ENCODE peak calls at places on chromosomes 4 and X, in six cellular contexts. W is progenitor cell of endocrine pancreas; V is type B pancreatic cell; N is tibial artery; G is cardiac muscle cell; L is CD8-positive, alpha-beta T cell. A is an unnamed sample.

GRCh38 chr4:125388653-125389052 is 73.9 kb downstream of the FAT4 start:
- DNase-seq in W (no peak), V (no peak), N (no peak), G (no peak), L (no peak), A (no peak)

GRCh38 chr4:2432991-2433530 is 14.3 kb downstream of the CFAP99 start:
- DNase-seq in W (no peak), V (peak; percentile 64), N (no peak), G (no peak), L (no peak), A (no peak)

GRCh38 chr4:10279261-10279660 is 162.7 kb upstream of the WDR1 start:
- DNase-seq in W (no peak), V (no peak), N (no peak), G (no peak), L (no peak), A (no peak)

GRCh38 chr4:177448850-177449249 is 6.6 kb upstream of the AGA start:
- DNase-seq in W (no peak), V (no peak), N (no peak), G (no peak), L (no peak), A (no peak)

GRCh38 chr4:188941524-188942109 is 802.4 kb downstream of the TRIML1 start:
- DNase-seq in W (no peak), V (no peak), N (no peak), G (no peak), L (no peak), A (no peak)

GRCh38 chrX:152904151-152905080 is 6.5 kb downstream of the ZNF185 start:
- DNase-seq in W (peak; percentile 34), V (no peak), N (peak; percentile 27), G (peak; percentile 52), L (peak; percentile 7), A (peak; percentile 70)

GRCh38 chrX:73214366-73215094 is at the start of gene NAP1L2:
- DNase-seq in W (no peak), V (no peak), N (peak; percentile 18), G (peak; percentile 62), L (peak; percentile 6), A (peak; percentile 40)

GRCh38 chr4:159435561-159436023 is 332.7 kb downstream of the RAPGEF2 start:
- DNase-seq in W (no peak), V (no peak), N (no peak), G (no peak), L (no peak), A (no peak)

GRCh38 chrX:53321216-53321942 is 40.0 kb upstream of the IQSEC2 start:
- DNase-seq in W (no peak), V (no peak), N (no peak), G (peak; percentile 19), L (no peak), A (no peak)

GRCh38 chrX:119760026-119760902 is 1.9 kb downstream of the SOWAHD start:
- DNase-seq in W (no peak), V (no peak), N (no peak), G (no peak), L (no peak), A (no peak)

GRCh38 chr4:156771171-156771837 is 200.3 kb downstream of the PDGFC start:
- DNase-seq in W (no peak), V (no peak), N (no peak), G (no peak), L (no peak), A (peak; percentile 6)

GRCh38 chr4:2936773-2937145 is 26.4 kb downstream of the NOP14 start:
- DNase-seq in W (no peak), V (no peak), N (peak; percentile 14), G (no peak), L (no peak), A (no peak)

GRCh38 chr4:24322517-24322916 is 261.8 kb downstream of the DHX15 start:
- DNase-seq in W (no peak), V (no peak), N (no peak), G (no peak), L (no peak), A (no peak)

GRCh38 chrX:9781941-9782340 is 4.3 kb upstream of the SHROOM2 start:
- DNase-seq in W (no peak), V (no peak), N (no peak), G (no peak), L (no peak), A (no peak)

GRCh38 chrX:27633328-27633727 is 43.2 kb downstream of the DCAF8L2 start:
- DNase-seq in W (no peak), V (no peak), N (no peak), G (no peak), L (no peak), A (no peak)

GRCh38 chr4:30429813-30430466 is 290.2 kb upstream of the PCDH7 start:
- DNase-seq in W (no peak), V (no peak), N (no peak), G (no peak), L (no peak), A (no peak)

GRCh38 chr4:89939994-89940393 is 45.3 kb downstream of the MMRN1 start:
- DNase-seq in W (no peak), V (no peak), N (no peak), G (no peak), L (no peak), A (no peak)

GRCh38 chr4:57023104-57023503 is 44.4 kb downstream of the POLR2B start:
- DNase-seq in W (no peak), V (no peak), N (no peak), G (no peak), L (no peak), A (no peak)

GRCh38 chrX:13103111-13103913 is 58.9 kb upstream of the FAM9C start:
- DNase-seq in W (no peak), V (no peak), N (no peak), G (no peak), L (no peak), A (no peak)

GRCh38 chr4:94168321-94168720 is 39.3 kb upstream of the SMARCAD1 start:
- DNase-seq in W (no peak), V (no peak), N (no peak), G (peak; percentile 27), L (no peak), A (no peak)
- TF ChIP-seq CTCF in W (no peak), V (no peak), N (no peak), G (no peak), L (no peak), A (no peak)

GRCh38 chrX:131792356-131792749 is 230.7 kb upstream of the STK26 start:
- DNase-seq in W (no peak), V (no peak), N (no peak), G (no peak), L (no peak), A (no peak)

GRCh38 chrX:131789664-131790063 is 233.4 kb upstream of the STK26 start:
- DNase-seq in W (no peak), V (no peak), N (no peak), G (no peak), L (no peak), A (no peak)

GRCh38 chrX:131795442-131796229 is 227.5 kb upstream of the STK26 start:
- DNase-seq in W (no peak), V (no peak), N (no peak), G (no peak), L (no peak), A (no peak)

GRCh38 chrX:131791608-131792355 is 231.3 kb upstream of the STK26 start:
- DNase-seq in W (no peak), V (no peak), N (no peak), G (no peak), L (no peak), A (no peak)

GRCh38 chrX:131792789-131793462 is 230.2 kb upstream of the STK26 start:
- DNase-seq in W (no peak), V (no peak), N (no peak), G (no peak), L (no peak), A (no peak)
- TF ChIP-seq CTCF in W (no peak), V (no peak), N (no peak), G (no peak), L (no peak), A (no peak)

GRCh38 chr4:6087669-6088068 is 69.4 kb upstream of the C4orf50 start:
- DNase-seq in W (no peak), V (no peak), N (no peak), G (peak; percentile 61), L (no peak), A (peak; percentile 56)
- TF ChIP-seq CTCF in W (peak; percentile 72), V (peak; percentile 75), N (no peak), G (peak; percentile 30), L (no peak), A (peak; percentile 67)

GRCh38 chr4:185128272-185129119 is 14.6 kb upstream of the SLC25A4 start:
- DNase-seq in W (peak; percentile 35), V (no peak), N (no peak), G (peak; percentile 44), L (no peak), A (peak; percentile 62)
- TF ChIP-seq CTCF in W (peak; percentile 50), V (peak; percentile 68), N (peak; percentile 16), G (peak; percentile 6), L (peak; percentile 29), A (peak; percentile 34)

A was measured in nephron progenitor cell.